ENCODE peak calls at places on chromosomes 4 and X, in nine cellular contexts. A, F, E, T, G, N, B, Y and D are unnamed samples.

GRCh38 chrX:123424546-123424945 is 240.5 kb downstream of the GRIA3 start:
- DNase-seq in Y (no peak), F (no peak), G (no peak), E (peak), T (no peak), N (peak), B (no peak), A (no peak), D (no peak)

GRCh38 chrX:793216-793770 is 162.7 kb downstream of the SHOX start:
- DNase-seq in T (no peak), A (no peak), E (no peak), N (no peak), G (no peak), B (no peak), Y (no peak), F (no peak), D (peak)

GRCh38 chrX:40374486-40374885 is 206.3 kb upstream of the ATP6AP2 start:
- DNase-seq in G (no peak), E (no peak), N (no peak), Y (no peak), B (no peak), A (no peak), T (no peak), F (no peak), D (no peak)

GRCh38 chr4:24042094-24042493 is 152.2 kb upstream of the PPARGC1A start:
- DNase-seq in G (no peak), T (no peak), A (no peak), F (no peak), N (no peak), E (peak), Y (no peak), B (no peak), D (no peak)

GRCh38 chr4:139419388-139419914 is 34.5 kb upstream of the RAB33B start:
- DNase-seq in F (no peak), A (peak), B (peak), E (peak), G (no peak), N (no peak), T (peak), Y (no peak), D (peak)

GRCh38 chrX:18927558-18927957 is 56.4 kb downstream of the PHKA2 start:
- DNase-seq in G (no peak), B (no peak), T (no peak), A (no peak), N (no peak), F (no peak), E (no peak), Y (no peak), D (no peak)

GRCh38 chrX:103197721-103198306 is 17.1 kb upstream of the BEX4 start:
- DNase-seq in G (no peak), B (no peak), Y (no peak), T (no peak), N (no peak), E (peak), A (no peak), F (no peak), D (no peak)

GRCh38 chr4:76156635-76157034 is 8.4 kb upstream of the NUP54 start:
- DNase-seq in Y (no peak), E (peak), T (no peak), F (no peak), G (no peak), B (no peak), N (no peak), A (no peak), D (no peak)

GRCh38 chr4:163070023-163070422 is 96.7 kb downstream of the NAF1 start:
- DNase-seq in T (no peak), B (no peak), E (no peak), A (no peak), G (no peak), F (no peak), N (no peak), Y (no peak), D (no peak)

GRCh38 chrX:130082244-130083106 is 27.8 kb downstream of the ELF4 start:
- DNase-seq in B (no peak), E (no peak), T (no peak), F (no peak), Y (peak), G (no peak), A (peak), N (no peak), D (no peak)

GRCh38 chr4:76197001-76197743 is 16.5 kb downstream of the SCARB2 start:
- DNase-seq in T (no peak), E (no peak), F (no peak), N (no peak), G (no peak), A (no peak), Y (no peak), B (no peak), D (no peak)

GRCh38 chr4:165716472-165716871 is 156.6 kb upstream of the TLL1 start:
- DNase-seq in G (no peak), T (no peak), E (no peak), B (no peak), F (no peak), N (no peak), A (no peak), Y (no peak), D (no peak)